ENCODE peak calls at places on chromosomes 1 and 21, in six cellular contexts. One of them, this sample, is unnamed.

GRCh38 chr1:205417884-205418283 is 4.0 kb downstream of the LEMD1 start:
- DNase-seq in prostate gland: no peak
- DNase-seq in transverse colon: no peak
- DNase-seq in mesendoderm: no peak
- DNase-seq in adrenal gland: peak
- DNase-seq in endodermal cell: peak
- DNase-seq in this sample: no peak

GRCh38 chr1:221678014-221678413 is 63.9 kb downstream of the DUSP10 start:
- DNase-seq in endodermal cell: no peak
- DNase-seq in adrenal gland: no peak
- DNase-seq in prostate gland: no peak
- DNase-seq in transverse colon: no peak
- DNase-seq in mesendoderm: no peak
- DNase-seq in this sample: no peak

GRCh38 chr1:63915121-63915520 is 141.3 kb downstream of the ROR1 start:
- DNase-seq in adrenal gland: no peak
- DNase-seq in transverse colon: no peak
- DNase-seq in mesendoderm: peak
- DNase-seq in endodermal cell: peak
- DNase-seq in prostate gland: no peak
- DNase-seq in this sample: no peak

GRCh38 chr1:8651236-8651890 is 166.1 kb downstream of the RERE start:
- DNase-seq in transverse colon: no peak
- DNase-seq in adrenal gland: no peak
- DNase-seq in prostate gland: no peak
- DNase-seq in endodermal cell: no peak
- DNase-seq in mesendoderm: no peak
- DNase-seq in this sample: no peak

GRCh38 chr1:3679098-3679555 is 26.8 kb downstream of the TP73 start:
- DNase-seq in endodermal cell: no peak
- DNase-seq in prostate gland: no peak
- DNase-seq in adrenal gland: no peak
- DNase-seq in transverse colon: no peak
- DNase-seq in mesendoderm: no peak
- DNase-seq in this sample: no peak

GRCh38 chr1:201479331-201479730 is 10.3 kb upstream of the PHLDA3 start:
- DNase-seq in transverse colon: no peak
- DNase-seq in prostate gland: no peak
- DNase-seq in mesendoderm: no peak
- DNase-seq in endodermal cell: no peak
- DNase-seq in adrenal gland: no peak
- DNase-seq in this sample: no peak

GRCh38 chr1:64378826-64379225 is 91.1 kb upstream of the CACHD1 start:
- DNase-seq in prostate gland: no peak
- DNase-seq in endodermal cell: peak
- DNase-seq in transverse colon: no peak
- DNase-seq in mesendoderm: peak
- DNase-seq in adrenal gland: no peak
- DNase-seq in this sample: no peak

GRCh38 chr1:205767248-205767647 is 8.0 kb downstream of the RAB29 start:
- DNase-seq in prostate gland: no peak
- DNase-seq in transverse colon: no peak
- DNase-seq in endodermal cell: no peak
- DNase-seq in adrenal gland: no peak
- DNase-seq in mesendoderm: no peak
- DNase-seq in this sample: no peak

GRCh38 chr1:39154553-39155361 is 49.7 kb upstream of the MACF1 start:
- DNase-seq in mesendoderm: peak
- DNase-seq in endodermal cell: no peak
- DNase-seq in prostate gland: peak
- DNase-seq in transverse colon: peak
- DNase-seq in adrenal gland: peak
- DNase-seq in this sample: no peak

GRCh38 chr21:30233636-30234035 is 17.7 kb upstream of the CLDN8 start:
- DNase-seq in endodermal cell: no peak
- DNase-seq in transverse colon: no peak
- DNase-seq in adrenal gland: no peak
- DNase-seq in prostate gland: no peak
- DNase-seq in mesendoderm: no peak
- DNase-seq in this sample: peak

GRCh38 chr1:3725366-3725765 is 26.9 kb upstream of the CCDC27 start:
- DNase-seq in prostate gland: no peak
- DNase-seq in adrenal gland: no peak
- DNase-seq in mesendoderm: no peak
- DNase-seq in transverse colon: no peak
- DNase-seq in endodermal cell: no peak
- DNase-seq in this sample: no peak

GRCh38 chr1:188237573-188238353 is 1409.0 kb downstream of the PLA2G4A start:
- DNase-seq in adrenal gland: no peak
- DNase-seq in mesendoderm: no peak
- DNase-seq in transverse colon: no peak
- DNase-seq in prostate gland: no peak
- DNase-seq in endodermal cell: no peak
- DNase-seq in this sample: peak

GRCh38 chr1:24069817-24070216 is 42.1 kb downstream of the MYOM3 start:
- DNase-seq in adrenal gland: no peak
- DNase-seq in endodermal cell: no peak
- DNase-seq in transverse colon: no peak
- DNase-seq in mesendoderm: no peak
- DNase-seq in prostate gland: no peak
- DNase-seq in this sample: no peak

GRCh38 chr1:15985611-15986272 is 9.8 kb upstream of the ZBTB17 start:
- DNase-seq in mesendoderm: no peak
- DNase-seq in adrenal gland: no peak
- DNase-seq in endodermal cell: no peak
- DNase-seq in prostate gland: no peak
- DNase-seq in transverse colon: no peak
- DNase-seq in this sample: no peak

GRCh38 chr1:45493116-45493697 is 2.2 kb upstream of the TESK2 start:
- DNase-seq in transverse colon: peak
- DNase-seq in adrenal gland: peak
- DNase-seq in prostate gland: peak
- DNase-seq in endodermal cell: peak
- DNase-seq in mesendoderm: peak
- DNase-seq in this sample: no peak

GRCh38 chr1:156691665-156692408 is 13.5 kb downstream of the CRABP2 start:
- DNase-seq in mesendoderm: peak
- DNase-seq in transverse colon: no peak
- DNase-seq in prostate gland: no peak
- DNase-seq in endodermal cell: peak
- DNase-seq in adrenal gland: no peak
- DNase-seq in this sample: no peak

GRCh38 chr21:22364163-22364562 is 1366.0 kb downstream of the NCAM2 start:
- DNase-seq in transverse colon: no peak
- DNase-seq in mesendoderm: no peak
- DNase-seq in prostate gland: no peak
- DNase-seq in adrenal gland: no peak
- DNase-seq in endodermal cell: no peak
- DNase-seq in this sample: no peak

GRCh38 chr1:112704908-112705627 is 1.9 kb downstream of the RHOC start:
- DNase-seq in prostate gland: peak
- DNase-seq in endodermal cell: peak
- DNase-seq in transverse colon: peak
- DNase-seq in adrenal gland: peak
- DNase-seq in mesendoderm: peak
- DNase-seq in this sample: peak

GRCh38 chr1:153627797-153628626 is at the start of gene S100A1:
- DNase-seq in mesendoderm: peak
- DNase-seq in adrenal gland: no peak
- DNase-seq in endodermal cell: peak
- DNase-seq in transverse colon: no peak
- DNase-seq in prostate gland: no peak
- DNase-seq in this sample: no peak

GRCh38 chr1:153628638-153629342 is 556 bp downstream of the S100A1 start:
- DNase-seq in adrenal gland: no peak
- DNase-seq in endodermal cell: no peak
- DNase-seq in transverse colon: no peak
- DNase-seq in prostate gland: no peak
- DNase-seq in mesendoderm: no peak
- DNase-seq in this sample: no peak

GRCh38 chr1:153624965-153625611 is 2.2 kb downstream of the S100A13 start:
- DNase-seq in adrenal gland: no peak
- DNase-seq in prostate gland: no peak
- DNase-seq in endodermal cell: no peak
- DNase-seq in transverse colon: no peak
- DNase-seq in mesendoderm: no peak
- DNase-seq in this sample: no peak

GRCh38 chr1:153626477-153626928 is 802 bp downstream of the S100A13 start:
- DNase-seq in prostate gland: no peak
- DNase-seq in transverse colon: no peak
- DNase-seq in adrenal gland: no peak
- DNase-seq in mesendoderm: no peak
- DNase-seq in endodermal cell: no peak
- DNase-seq in this sample: no peak

DNA sequence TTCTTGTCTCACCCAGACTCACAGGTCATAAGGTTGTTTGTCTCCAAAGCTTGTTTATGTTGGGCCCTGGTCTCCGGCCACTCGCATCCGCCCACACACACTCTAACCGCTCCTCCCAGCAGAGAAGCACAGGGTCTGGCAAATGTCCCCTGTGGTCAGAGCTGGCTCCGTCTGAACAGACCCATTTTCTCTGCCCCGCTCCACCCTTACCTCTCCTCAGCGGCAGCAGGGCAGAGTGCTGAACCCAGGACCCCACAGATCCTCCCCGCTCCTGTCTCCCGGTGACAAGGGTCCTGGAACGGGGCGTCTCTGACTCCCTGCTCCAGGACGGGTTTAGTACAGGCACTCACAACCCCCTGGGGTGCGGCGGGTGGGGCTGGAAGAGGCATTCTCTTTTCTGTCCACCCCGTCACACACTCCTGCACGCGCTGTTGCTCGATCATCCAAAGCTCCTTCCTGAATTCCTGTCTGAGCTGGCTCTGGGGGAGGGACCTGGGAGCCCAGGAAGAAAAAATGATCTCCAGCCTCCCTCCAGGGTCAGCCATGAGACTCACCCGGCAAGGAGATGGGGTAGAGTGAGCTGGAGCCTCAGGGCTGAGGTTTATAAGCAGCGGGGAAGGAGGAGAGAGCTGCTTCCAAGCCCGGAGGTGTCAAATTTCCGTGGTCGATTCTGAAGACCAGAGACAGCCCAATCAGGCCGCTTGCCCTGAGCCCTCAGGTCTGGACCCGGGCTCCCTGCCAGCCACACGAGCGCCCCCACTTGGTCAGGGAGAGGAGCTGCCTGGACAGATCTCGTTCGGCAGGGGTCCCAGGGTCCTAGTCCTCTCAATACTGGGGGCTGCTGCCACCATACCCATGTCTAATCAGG is at the start of gene S100A13:
- DNase-seq in prostate gland: peak
- DNase-seq in mesendoderm: peak
- DNase-seq in adrenal gland: peak
- DNase-seq in transverse colon: peak
- DNase-seq in endodermal cell: peak
- DNase-seq in this sample: peak
- H3K4me3 ChIP-seq in prostate gland: peak
- H3K4me3 ChIP-seq in mesendoderm: peak
- H3K4me3 ChIP-seq in adrenal gland: peak
- H3K4me3 ChIP-seq in transverse colon: peak
- H3K4me3 ChIP-seq in endodermal cell: peak
- H3K4me3 ChIP-seq in this sample: peak

GRCh38 chr1:14946567-14947285 is 206.8 kb upstream of the TMEM51 start:
- DNase-seq in prostate gland: no peak
- DNase-seq in endodermal cell: no peak
- DNase-seq in transverse colon: peak
- DNase-seq in mesendoderm: no peak
- DNase-seq in adrenal gland: no peak
- DNase-seq in this sample: peak

GRCh38 chr1:14944471-14944981 is 209.0 kb upstream of the TMEM51 start:
- DNase-seq in transverse colon: no peak
- DNase-seq in mesendoderm: no peak
- DNase-seq in endodermal cell: no peak
- DNase-seq in adrenal gland: no peak
- DNase-seq in prostate gland: no peak
- DNase-seq in this sample: no peak

GRCh38 chr1:14946011-14946359 is 207.6 kb upstream of the TMEM51 start:
- DNase-seq in endodermal cell: no peak
- DNase-seq in prostate gland: no peak
- DNase-seq in transverse colon: no peak
- DNase-seq in adrenal gland: no peak
- DNase-seq in mesendoderm: no peak
- DNase-seq in this sample: no peak

GRCh38 chr1:14943516-14943851 is 210.1 kb upstream of the TMEM51 start:
- DNase-seq in prostate gland: no peak
- DNase-seq in endodermal cell: no peak
- DNase-seq in transverse colon: no peak
- DNase-seq in mesendoderm: no peak
- DNase-seq in adrenal gland: no peak
- DNase-seq in this sample: no peak

DNA sequence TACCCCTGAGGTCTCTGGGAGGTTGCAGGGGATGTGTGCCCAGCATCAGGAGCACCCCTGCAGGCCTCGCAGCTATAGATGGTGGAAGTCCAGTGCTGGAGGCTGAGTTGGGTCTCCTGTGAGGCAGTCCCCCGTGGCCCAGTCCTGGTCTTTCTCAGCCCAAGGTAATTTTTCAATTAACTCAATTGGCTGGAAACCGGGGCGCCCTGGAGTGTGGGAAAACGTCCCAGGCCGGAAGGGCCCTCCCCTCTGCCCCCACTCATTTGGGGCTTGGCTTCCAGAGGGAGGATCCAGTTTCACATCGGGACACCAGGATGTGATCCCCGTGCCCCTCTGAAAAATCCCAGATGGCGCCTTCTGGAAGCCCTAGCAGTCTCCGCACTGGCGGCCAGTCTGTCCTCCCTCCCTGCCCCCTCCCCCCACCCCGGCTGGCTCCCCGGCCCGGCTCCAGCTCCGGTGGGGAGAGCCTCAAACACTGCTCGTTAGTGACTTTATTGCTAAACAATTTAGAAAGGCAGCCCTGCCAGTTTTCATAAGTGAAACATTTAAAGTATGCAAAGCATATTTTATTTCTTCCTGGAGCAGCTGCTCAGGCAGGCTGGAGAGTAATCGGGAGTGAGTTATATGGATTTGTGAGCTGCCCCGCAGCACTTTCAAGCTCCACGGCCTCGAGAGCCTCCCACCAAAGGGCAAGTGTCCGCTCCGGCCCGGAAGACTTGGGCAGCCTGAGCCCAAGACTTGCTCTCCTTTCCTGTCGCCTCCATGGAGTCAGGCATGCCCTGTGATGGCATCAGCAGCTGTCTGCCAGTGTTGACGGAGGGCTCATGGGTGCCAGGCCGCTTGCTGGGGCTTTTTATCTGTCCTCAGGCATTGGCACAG is 208.2 kb upstream of the TMEM51 start:
- DNase-seq in transverse colon: peak
- DNase-seq in adrenal gland: peak
- DNase-seq in endodermal cell: peak
- DNase-seq in mesendoderm: peak
- DNase-seq in prostate gland: peak
- DNase-seq in this sample: peak
- H3K4me3 ChIP-seq in transverse colon: peak
- H3K4me3 ChIP-seq in adrenal gland: no peak
- H3K4me3 ChIP-seq in endodermal cell: no peak
- H3K4me3 ChIP-seq in mesendoderm: no peak
- H3K4me3 ChIP-seq in prostate gland: peak
- H3K4me3 ChIP-seq in this sample: peak

GRCh38 chr1:232130815-232131474 is 499.0 kb downstream of the SIPA1L2 start:
- DNase-seq in adrenal gland: no peak
- DNase-seq in endodermal cell: no peak
- DNase-seq in transverse colon: no peak
- DNase-seq in prostate gland: no peak
- DNase-seq in mesendoderm: peak
- DNase-seq in this sample: no peak
- H3K4me3 ChIP-seq in adrenal gland: no peak
- H3K4me3 ChIP-seq in endodermal cell: peak
- H3K4me3 ChIP-seq in transverse colon: no peak
- H3K4me3 ChIP-seq in prostate gland: no peak
- H3K4me3 ChIP-seq in mesendoderm: no peak
- H3K4me3 ChIP-seq in this sample: no peak

GRCh38 chr1:94883688-94884087 is 43.2 kb downstream of the CNN3 start:
- DNase-seq in endodermal cell: no peak
- DNase-seq in adrenal gland: peak
- DNase-seq in prostate gland: no peak
- DNase-seq in transverse colon: no peak
- DNase-seq in mesendoderm: no peak
- DNase-seq in this sample: no peak
- H3K4me3 ChIP-seq in endodermal cell: no peak
- H3K4me3 ChIP-seq in adrenal gland: peak
- H3K4me3 ChIP-seq in prostate gland: no peak
- H3K4me3 ChIP-seq in transverse colon: no peak
- H3K4me3 ChIP-seq in mesendoderm: no peak
- H3K4me3 ChIP-seq in this sample: no peak